ENCODE peak calls at places on chromosome 14, in ten cellular contexts. Q, G, B, X, N, E, D, O, V and M are unnamed samples.

GRCh38 chr14:62015945-62016344 is 253.7 kb downstream of the SNAPC1 start:
- DNase-seq in G (no peak), B (no peak), Q (no peak), O (no peak), E (peak), X (peak), D (no peak), V (no peak), N (no peak), M (no peak)

GRCh38 chr14:61642246-61642982 is 52.9 kb upstream of the HIF1A start:
- DNase-seq in V (no peak), Q (no peak), B (no peak), E (peak), D (no peak), G (no peak), O (no peak), X (no peak), N (no peak), M (no peak)

GRCh38 chr14:66070542-66071319 is 415.4 kb upstream of the CCDC196 start:
- DNase-seq in V (peak), E (peak), N (no peak), B (peak), D (no peak), G (no peak), X (peak), Q (peak), O (no peak), M (peak)

GRCh38 chr14:97319691-97320090 is 522.5 kb downstream of the VRK1 start:
- DNase-seq in Q (no peak), N (no peak), V (no peak), G (no peak), B (no peak), O (no peak), D (no peak), X (no peak), E (no peak), M (no peak)

GRCh38 chr14:81221579-81222102 is 882 bp upstream of the GTF2A1 start:
- DNase-seq in N (no peak), O (no peak), D (no peak), E (no peak), B (no peak), V (no peak), Q (no peak), X (no peak), G (no peak), M (no peak)

GRCh38 chr14:103511022-103511693 is 11.5 kb downstream of the CKB start:
- DNase-seq in G (peak), Q (no peak), X (peak), B (no peak), D (no peak), V (no peak), E (no peak), O (peak), N (peak), M (no peak)

GRCh38 chr14:94591871-94592270 is 10.6 kb downstream of the SERPINA5 start:
- DNase-seq in X (no peak), N (no peak), G (no peak), D (no peak), B (no peak), V (no peak), Q (no peak), O (no peak), E (no peak), M (no peak)

GRCh38 chr14:60974070-60974469 is 6.8 kb downstream of the TRMT5 start:
- DNase-seq in D (no peak), N (no peak), V (no peak), X (no peak), E (peak), B (no peak), G (no peak), Q (no peak), O (no peak), M (no peak)

GRCh38 chr14:38108681-38109080 is 99.0 kb upstream of the SSTR1 start:
- DNase-seq in E (peak), X (peak), N (no peak), G (no peak), D (no peak), V (no peak), B (no peak), Q (no peak), O (no peak), M (no peak)

GRCh38 chr14:101876539-101876938 is 87.8 kb upstream of the DYNC1H1 start:
- DNase-seq in B (peak), O (peak), E (peak), N (peak), Q (peak), V (no peak), D (peak), X (peak), G (no peak), M (peak)
- H3K27ac ChIP-seq in B (peak), O (peak), E (no peak), N (peak), Q (no peak), V (no peak), D (peak), X (no peak), G (no peak), M (peak)

GRCh38 chr14:67999693-68000384 is 180.3 kb downstream of the RAD51B start:
- DNase-seq in X (peak), Q (no peak), V (peak), O (no peak), G (no peak), E (peak), N (no peak), B (no peak), D (no peak), M (no peak)

GRCh38 chr14:67999290-67999689 is 179.7 kb downstream of the RAD51B start:
- DNase-seq in V (no peak), Q (no peak), B (no peak), G (no peak), O (no peak), N (no peak), X (no peak), E (peak), D (no peak), M (no peak)

GRCh38 chr14:68000516-68000915 is 180.9 kb downstream of the RAD51B start:
- DNase-seq in D (no peak), G (no peak), B (no peak), O (no peak), E (no peak), X (no peak), V (no peak), Q (no peak), N (no peak), M (no peak)

GRCh38 chr14:67996235-67996634 is 176.7 kb downstream of the RAD51B start:
- DNase-seq in O (no peak), N (no peak), D (no peak), Q (no peak), X (no peak), B (no peak), G (no peak), E (no peak), V (no peak), M (no peak)

DNA sequence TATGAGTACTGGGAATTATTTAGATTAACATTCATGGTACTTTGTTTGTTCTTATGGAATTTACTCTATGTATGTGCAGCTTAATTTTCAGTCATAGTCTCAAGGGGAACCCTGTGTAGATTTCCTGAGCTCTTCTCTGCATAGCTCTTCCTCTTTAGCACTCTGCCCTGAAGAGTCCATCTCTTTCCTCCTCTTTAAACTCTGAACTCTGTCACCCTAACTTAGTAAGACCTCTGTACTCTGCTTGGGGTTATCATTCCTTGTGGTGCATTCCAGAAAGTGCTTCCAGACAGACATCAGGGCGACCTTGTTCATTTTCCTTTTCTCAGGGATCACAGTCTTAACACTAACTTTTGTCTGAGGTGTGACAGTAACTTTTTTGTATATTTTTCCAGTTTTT is 179.2 kb downstream of the RAD51B start:
- DNase-seq in V (no peak), X (no peak), O (no peak), B (no peak), G (no peak), E (no peak), N (no peak), D (no peak), Q (no peak), M (no peak)
- H3K27ac ChIP-seq in V (no peak), X (peak), O (no peak), B (no peak), G (no peak), E (no peak), N (no peak), D (no peak), Q (no peak), M (no peak)

DNA sequence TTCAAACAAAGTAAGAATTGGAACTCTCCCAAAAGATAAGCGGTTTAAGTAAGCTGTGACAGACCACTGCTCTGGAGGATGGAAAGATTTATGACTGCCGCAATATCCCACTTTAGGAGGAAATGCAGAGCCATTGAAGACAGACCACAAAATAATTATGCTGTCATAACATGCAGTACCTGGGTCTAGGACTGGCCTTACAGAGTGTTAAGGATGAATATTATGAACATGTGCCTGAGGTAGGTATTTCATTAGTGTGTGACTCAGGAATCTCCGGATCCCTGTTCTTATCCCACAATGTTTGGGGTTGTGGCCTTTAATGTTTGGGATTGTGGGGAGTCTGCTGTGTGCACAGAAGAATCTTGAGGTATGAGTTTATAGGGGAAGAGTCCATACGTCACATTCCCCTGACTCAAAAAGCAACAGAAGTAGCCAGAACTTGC is 114.9 kb downstream of the SAMD4A start:
- DNase-seq in B (no peak), Q (no peak), N (no peak), D (no peak), X (no peak), V (peak), E (no peak), O (no peak), G (no peak), M (no peak)
- H3K27ac ChIP-seq in B (no peak), Q (no peak), N (peak), D (no peak), X (no peak), V (peak), E (no peak), O (no peak), G (no peak), M (no peak)

DNA sequence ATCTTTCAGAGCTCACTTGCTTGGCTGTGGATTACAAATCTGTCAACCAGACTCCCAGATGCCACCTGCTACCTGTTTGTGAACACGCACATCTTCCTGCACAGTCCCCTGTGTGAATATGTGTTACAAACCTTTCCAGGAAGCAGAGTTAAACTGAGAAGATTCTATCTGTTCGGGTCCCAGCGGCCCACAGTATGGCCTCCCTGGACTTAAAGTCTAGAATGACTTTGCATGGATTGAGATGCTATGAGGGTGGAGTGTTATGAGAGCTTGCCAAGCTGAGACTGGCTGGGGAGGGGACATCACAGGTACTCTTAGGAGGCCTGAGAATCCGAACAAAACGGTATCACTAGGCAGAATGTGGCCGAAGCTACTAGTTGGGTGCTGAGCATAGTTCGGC is 29.5 kb upstream of the LTBP2 start:
- DNase-seq in X (no peak), N (no peak), Q (no peak), O (peak), B (no peak), D (no peak), V (no peak), E (no peak), G (no peak), M (no peak)
- H3K27ac ChIP-seq in X (no peak), N (peak), Q (no peak), O (no peak), B (no peak), D (no peak), V (no peak), E (no peak), G (no peak), M (no peak)

GRCh38 chr14:91837076-91837475 is 30.3 kb downstream of the TC2N start:
- DNase-seq in X (no peak), B (no peak), Q (no peak), N (no peak), E (no peak), D (no peak), V (no peak), O (no peak), G (no peak), M (no peak)
- H3K27ac ChIP-seq in X (no peak), B (peak), Q (peak), N (no peak), E (no peak), D (no peak), V (no peak), O (no peak), G (no peak), M (no peak)

GRCh38 chr14:72776701-72777255 is 117.1 kb downstream of the DPF3 start:
- DNase-seq in X (no peak), O (no peak), Q (no peak), D (no peak), N (no peak), B (no peak), G (no peak), E (no peak), V (no peak), M (no peak)

GRCh38 chr14:72777636-72778035 is 116.3 kb downstream of the DPF3 start:
- DNase-seq in O (no peak), X (no peak), V (no peak), D (no peak), B (no peak), G (no peak), N (no peak), Q (no peak), E (no peak), M (no peak)

GRCh38 chr14:72774141-72774540 is 119.8 kb downstream of the DPF3 start:
- DNase-seq in D (no peak), E (no peak), G (no peak), X (no peak), Q (no peak), N (no peak), B (no peak), V (no peak), O (no peak), M (no peak)

GRCh38 chr14:72774894-72775620 is 118.8 kb downstream of the DPF3 start:
- DNase-seq in X (no peak), N (no peak), E (no peak), O (no peak), B (no peak), G (no peak), D (no peak), V (no peak), Q (no peak), M (no peak)

DNA sequence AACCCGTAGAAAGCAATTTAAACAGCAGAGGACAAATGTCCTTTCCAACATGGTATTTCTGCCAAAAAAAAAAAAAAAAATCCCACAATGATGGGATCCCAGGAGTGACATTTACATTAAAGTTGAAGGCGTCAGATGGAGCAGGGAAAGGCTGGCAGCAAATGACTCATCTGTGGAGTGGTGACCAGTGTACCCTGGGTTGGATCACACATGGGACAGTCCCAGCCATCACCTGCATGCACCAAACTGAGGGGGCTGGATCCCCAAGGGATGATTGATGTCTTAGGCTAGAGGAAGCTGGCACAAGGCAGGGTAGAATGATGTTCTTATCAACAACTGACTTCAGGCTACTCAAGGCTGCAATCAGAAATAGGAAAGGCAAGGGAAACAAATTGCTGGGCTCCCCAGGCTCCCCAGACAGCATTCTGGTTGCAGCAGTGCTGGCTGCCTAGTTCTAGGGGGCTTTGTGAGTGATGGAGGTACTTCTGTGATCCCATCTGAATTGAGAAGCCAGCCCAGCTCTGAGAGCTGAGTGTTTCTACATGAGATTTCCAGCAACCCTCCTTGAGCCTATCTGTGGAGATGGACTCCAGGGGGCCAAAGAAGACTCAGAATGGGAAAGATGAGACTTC is 117.9 kb downstream of the DPF3 start:
- DNase-seq in X (no peak), Q (no peak), V (no peak), D (no peak), E (no peak), N (no peak), G (no peak), O (no peak), B (no peak), M (no peak)
- H3K27ac ChIP-seq in X (no peak), Q (no peak), V (no peak), D (no peak), E (no peak), N (no peak), G (no peak), O (no peak), B (no peak), M (no peak)

GRCh38 chr14:98514016-98514415 is 758.0 kb downstream of the BCL11B start:
- DNase-seq in X (no peak), B (no peak), V (no peak), E (no peak), G (no peak), Q (no peak), O (no peak), N (no peak), D (no peak), M (no peak)
- H3K27ac ChIP-seq in X (no peak), B (no peak), V (no peak), E (no peak), G (no peak), Q (no peak), O (no peak), N (no peak), D (no peak), M (no peak)